ENCODE peak calls at places on chromosome 15, in five cellular contexts. One of them, this sample, is unnamed.

GRCh38 chr15:41934843-41935242 is 37.5 kb downstream of the EHD4 start:
- DNase-seq in nephron progenitor cell: no peak
- DNase-seq in colonic mucosa: no peak
- DNase-seq in mucosa of descending colon: peak
- DNase-seq in suprapubic skin: no peak
- DNase-seq in this sample: peak

GRCh38 chr15:66454143-66454542 is 43.4 kb downstream of the SNAPC5 start:
- DNase-seq in colonic mucosa: no peak
- DNase-seq in nephron progenitor cell: no peak
- DNase-seq in mucosa of descending colon: no peak
- DNase-seq in suprapubic skin: no peak
- DNase-seq in this sample: no peak

GRCh38 chr15:39431371-39431770 is 149.5 kb upstream of the THBS1 start:
- DNase-seq in mucosa of descending colon: no peak
- DNase-seq in nephron progenitor cell: no peak
- DNase-seq in colonic mucosa: no peak
- DNase-seq in suprapubic skin: no peak
- DNase-seq in this sample: no peak

GRCh38 chr15:65060641-65061397 is 7.0 kb downstream of the RASL12 start:
- DNase-seq in suprapubic skin: peak
- DNase-seq in colonic mucosa: no peak
- DNase-seq in nephron progenitor cell: no peak
- DNase-seq in mucosa of descending colon: no peak
- DNase-seq in this sample: no peak

GRCh38 chr15:63598467-63599400 is 1.5 kb downstream of the FBXL22 start:
- DNase-seq in nephron progenitor cell: no peak
- DNase-seq in mucosa of descending colon: peak
- DNase-seq in colonic mucosa: peak
- DNase-seq in suprapubic skin: no peak
- DNase-seq in this sample: peak

GRCh38 chr15:28037969-28038640 is 61.0 kb downstream of the OCA2 start:
- DNase-seq in nephron progenitor cell: no peak
- DNase-seq in mucosa of descending colon: no peak
- DNase-seq in suprapubic skin: no peak
- DNase-seq in colonic mucosa: no peak
- DNase-seq in this sample: no peak

GRCh38 chr15:68373028-68373427 is 58.9 kb downstream of the ITGA11 start:
- DNase-seq in nephron progenitor cell: no peak
- DNase-seq in mucosa of descending colon: no peak
- DNase-seq in suprapubic skin: peak
- DNase-seq in colonic mucosa: no peak
- DNase-seq in this sample: no peak

GRCh38 chr15:90165659-90166489 is 35.3 kb upstream of the SEMA4B start:
- DNase-seq in suprapubic skin: peak
- DNase-seq in mucosa of descending colon: peak
- DNase-seq in colonic mucosa: peak
- DNase-seq in nephron progenitor cell: peak
- DNase-seq in this sample: peak

GRCh38 chr15:38072507-38073277 is 138.3 kb downstream of the TMCO5A start:
- DNase-seq in mucosa of descending colon: peak
- DNase-seq in nephron progenitor cell: peak
- DNase-seq in colonic mucosa: peak
- DNase-seq in suprapubic skin: peak
- DNase-seq in this sample: peak

GRCh38 chr15:39579487-39580116 is 1.3 kb upstream of the THBS1 start:
- DNase-seq in colonic mucosa: no peak
- DNase-seq in nephron progenitor cell: peak
- DNase-seq in mucosa of descending colon: peak
- DNase-seq in suprapubic skin: peak
- DNase-seq in this sample: peak

GRCh38 chr15:74611341-74611740 is 4.3 kb upstream of the CLK3 start:
- DNase-seq in colonic mucosa: no peak
- DNase-seq in suprapubic skin: no peak
- DNase-seq in nephron progenitor cell: no peak
- DNase-seq in mucosa of descending colon: no peak
- DNase-seq in this sample: no peak
- TF ChIP-seq CTCF in colonic mucosa: no peak
- TF ChIP-seq CTCF in suprapubic skin: no peak
- TF ChIP-seq CTCF in nephron progenitor cell: no peak
- TF ChIP-seq CTCF in mucosa of descending colon: no peak
- TF ChIP-seq CTCF in this sample: no peak

DNA sequence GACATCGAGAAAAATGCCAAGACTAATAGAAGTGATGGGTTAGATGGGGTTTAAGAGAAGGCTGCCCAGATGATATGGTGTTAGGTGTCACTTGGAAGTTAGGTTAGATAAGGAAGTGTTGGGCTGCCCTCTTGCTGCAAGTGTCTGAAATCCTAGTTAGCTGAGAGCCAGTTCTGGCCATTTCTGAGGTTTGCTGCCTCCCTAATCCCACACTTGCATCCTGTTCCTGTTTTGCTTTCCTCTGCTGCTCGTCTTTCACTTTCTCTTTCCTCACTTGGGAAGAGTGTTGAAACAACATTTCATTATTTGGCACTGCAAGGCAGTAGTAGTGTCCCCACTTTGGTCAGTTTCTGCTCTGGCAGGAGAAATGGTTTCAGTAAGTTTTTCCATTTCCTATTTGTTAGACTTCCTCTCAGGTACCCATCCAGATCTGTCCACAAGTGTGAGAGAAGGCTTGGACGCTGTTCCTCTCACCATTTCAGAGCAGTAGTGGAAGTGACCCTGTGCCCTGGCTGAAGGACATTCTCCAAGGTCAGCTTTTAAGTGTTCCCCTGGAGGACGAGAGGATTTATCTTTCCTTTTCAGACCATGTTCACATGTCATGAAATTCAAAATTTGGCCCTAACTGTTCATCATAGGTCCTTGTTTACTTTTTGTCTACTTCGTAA is 93.3 kb downstream of the ADAMTSL3 start:
- DNase-seq in nephron progenitor cell: no peak
- DNase-seq in colonic mucosa: no peak
- DNase-seq in suprapubic skin: no peak
- DNase-seq in mucosa of descending colon: peak
- DNase-seq in this sample: no peak
- TF ChIP-seq CTCF in nephron progenitor cell: no peak
- TF ChIP-seq CTCF in colonic mucosa: no peak
- TF ChIP-seq CTCF in suprapubic skin: no peak
- TF ChIP-seq CTCF in mucosa of descending colon: no peak
- TF ChIP-seq CTCF in this sample: peak

GRCh38 chr15:31236184-31237041 is 90.2 kb upstream of the KLF13 start:
- DNase-seq in mucosa of descending colon: peak
- DNase-seq in colonic mucosa: peak
- DNase-seq in suprapubic skin: peak
- DNase-seq in nephron progenitor cell: no peak
- DNase-seq in this sample: peak
- TF ChIP-seq CTCF in mucosa of descending colon: no peak
- TF ChIP-seq CTCF in colonic mucosa: no peak
- TF ChIP-seq CTCF in suprapubic skin: no peak
- TF ChIP-seq CTCF in nephron progenitor cell: no peak
- TF ChIP-seq CTCF in this sample: no peak

DNA sequence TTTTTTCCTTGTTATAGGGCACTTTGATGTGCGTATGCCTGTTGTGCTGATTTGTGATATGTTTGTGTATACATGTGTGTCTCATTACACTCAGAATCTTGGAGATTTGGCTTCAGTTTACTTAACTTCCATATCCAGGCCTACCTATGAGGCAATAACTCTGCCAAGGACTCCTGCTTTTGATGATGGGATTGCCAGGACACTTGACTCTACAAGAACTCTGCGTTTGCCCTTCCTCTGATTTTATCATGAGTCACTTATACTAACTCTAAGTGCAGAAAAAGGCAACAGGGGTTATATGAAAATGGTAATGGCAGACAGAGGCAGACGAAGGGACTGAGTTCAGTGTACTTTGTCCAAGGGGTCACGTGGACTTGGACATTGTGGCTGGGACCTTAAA is 33.6 kb downstream of the MCTP2 start:
- DNase-seq in suprapubic skin: no peak
- DNase-seq in mucosa of descending colon: no peak
- DNase-seq in colonic mucosa: no peak
- DNase-seq in nephron progenitor cell: no peak
- DNase-seq in this sample: no peak
- TF ChIP-seq CTCF in suprapubic skin: no peak
- TF ChIP-seq CTCF in mucosa of descending colon: no peak
- TF ChIP-seq CTCF in colonic mucosa: no peak
- TF ChIP-seq CTCF in nephron progenitor cell: no peak
- TF ChIP-seq CTCF in this sample: no peak

DNA sequence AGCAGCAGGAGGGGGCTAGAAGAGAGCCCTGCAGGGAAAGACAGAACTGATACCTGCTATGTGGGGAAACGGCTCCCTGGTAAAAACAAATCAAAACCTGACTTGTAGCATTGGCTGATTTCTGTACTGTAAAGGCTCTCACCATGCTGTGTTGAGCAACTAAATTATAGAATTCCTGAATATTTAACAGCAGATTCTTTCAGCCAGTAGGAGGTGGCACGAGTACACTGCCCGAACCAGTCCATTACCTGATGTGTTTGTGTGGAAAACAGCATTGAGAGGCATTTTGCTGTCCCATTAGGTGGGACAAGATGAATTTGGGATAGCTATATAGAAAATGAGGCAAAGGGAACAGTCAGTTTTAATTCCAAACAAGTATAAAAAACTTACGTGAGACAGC is 201.2 kb downstream of the ATP10A start:
- DNase-seq in suprapubic skin: no peak
- DNase-seq in nephron progenitor cell: no peak
- DNase-seq in colonic mucosa: no peak
- DNase-seq in mucosa of descending colon: no peak
- DNase-seq in this sample: no peak
- TF ChIP-seq CTCF in suprapubic skin: no peak
- TF ChIP-seq CTCF in nephron progenitor cell: no peak
- TF ChIP-seq CTCF in colonic mucosa: no peak
- TF ChIP-seq CTCF in mucosa of descending colon: no peak
- TF ChIP-seq CTCF in this sample: no peak

DNA sequence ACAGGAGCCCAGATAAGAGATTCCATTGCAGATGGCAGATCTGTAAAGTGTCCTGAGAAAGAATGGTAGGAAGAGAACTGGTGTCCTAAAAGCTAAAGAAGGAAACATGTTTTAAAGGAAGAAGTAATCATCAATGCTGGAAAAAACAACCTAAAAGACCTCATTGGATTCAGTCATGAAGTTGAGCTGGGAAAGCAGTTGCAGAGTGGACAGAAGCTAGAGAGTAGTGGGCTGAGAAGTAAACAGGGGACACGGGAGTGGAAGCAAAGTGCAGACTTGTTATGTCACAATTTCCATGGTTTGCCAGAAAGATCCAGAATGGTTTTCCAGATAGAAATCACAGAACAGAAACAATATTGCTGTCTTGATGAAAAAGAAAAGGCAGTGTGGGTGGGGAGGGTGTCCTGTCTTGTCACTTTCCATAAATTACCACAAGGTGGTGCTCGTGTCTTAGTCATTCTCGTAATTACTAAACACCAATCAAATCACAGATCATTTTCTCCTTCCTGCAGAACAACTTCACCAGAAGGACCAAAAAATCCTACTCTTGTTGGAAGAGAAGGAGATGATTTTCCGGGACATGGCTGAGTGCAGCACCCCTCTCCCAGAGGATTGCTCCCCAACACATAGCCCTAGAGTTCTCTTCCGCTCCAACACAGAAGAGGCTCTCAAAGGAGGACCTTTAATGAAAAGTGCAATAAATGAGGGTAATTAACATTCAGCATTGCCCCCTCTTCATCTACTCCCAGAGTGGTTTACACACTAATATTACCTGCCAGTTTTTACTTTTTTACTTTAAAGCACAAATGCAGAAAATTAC is 64.5 kb downstream of the KLHL25 start:
- DNase-seq in mucosa of descending colon: peak
- DNase-seq in colonic mucosa: peak
- DNase-seq in suprapubic skin: no peak
- DNase-seq in nephron progenitor cell: peak
- DNase-seq in this sample: no peak
- TF ChIP-seq CTCF in mucosa of descending colon: peak
- TF ChIP-seq CTCF in colonic mucosa: peak
- TF ChIP-seq CTCF in suprapubic skin: peak
- TF ChIP-seq CTCF in nephron progenitor cell: peak
- TF ChIP-seq CTCF in this sample: peak

GRCh38 chr15:31296304-31297220 is 30.1 kb upstream of the KLF13 start:
- DNase-seq in mucosa of descending colon: peak
- DNase-seq in suprapubic skin: peak
- DNase-seq in nephron progenitor cell: no peak
- DNase-seq in colonic mucosa: peak
- DNase-seq in this sample: peak
- TF ChIP-seq CTCF in mucosa of descending colon: no peak
- TF ChIP-seq CTCF in suprapubic skin: no peak
- TF ChIP-seq CTCF in nephron progenitor cell: no peak
- TF ChIP-seq CTCF in colonic mucosa: no peak
- TF ChIP-seq CTCF in this sample: no peak

GRCh38 chr15:101357885-101358284 is 62.8 kb upstream of the SNRPA1 start:
- DNase-seq in nephron progenitor cell: no peak
- DNase-seq in colonic mucosa: no peak
- DNase-seq in suprapubic skin: no peak
- DNase-seq in mucosa of descending colon: no peak
- DNase-seq in this sample: no peak
- TF ChIP-seq CTCF in nephron progenitor cell: no peak
- TF ChIP-seq CTCF in colonic mucosa: no peak
- TF ChIP-seq CTCF in suprapubic skin: no peak
- TF ChIP-seq CTCF in mucosa of descending colon: no peak
- TF ChIP-seq CTCF in this sample: no peak

GRCh38 chr15:43081283-43081682 is 24.6 kb downstream of the UBR1 start:
- DNase-seq in colonic mucosa: no peak
- DNase-seq in mucosa of descending colon: no peak
- DNase-seq in nephron progenitor cell: no peak
- DNase-seq in suprapubic skin: no peak
- DNase-seq in this sample: no peak
- TF ChIP-seq CTCF in colonic mucosa: no peak
- TF ChIP-seq CTCF in mucosa of descending colon: no peak
- TF ChIP-seq CTCF in nephron progenitor cell: no peak
- TF ChIP-seq CTCF in suprapubic skin: no peak
- TF ChIP-seq CTCF in this sample: no peak

DNA sequence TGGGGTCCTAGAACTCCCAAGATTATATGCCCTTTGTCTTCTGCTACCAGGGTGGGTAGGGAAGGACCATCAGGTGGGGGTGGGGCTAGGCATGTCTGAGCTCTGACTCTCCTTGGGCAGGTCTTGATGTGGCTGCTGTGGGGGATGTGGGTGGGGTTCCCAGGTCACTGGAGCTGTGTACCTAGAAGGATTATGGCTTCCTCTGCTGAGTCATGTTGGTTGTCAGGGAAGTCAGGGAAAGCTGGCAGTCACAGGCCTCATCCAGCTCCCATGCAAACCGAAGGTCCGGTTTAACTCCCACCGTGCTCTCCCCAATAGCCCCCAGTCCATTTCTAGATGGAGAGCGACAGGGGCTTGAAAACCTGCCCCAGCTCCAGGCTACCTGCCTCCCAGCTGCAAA is 35.2 kb downstream of the EID1 start:
- DNase-seq in suprapubic skin: no peak
- DNase-seq in colonic mucosa: no peak
- DNase-seq in nephron progenitor cell: no peak
- DNase-seq in mucosa of descending colon: no peak
- DNase-seq in this sample: no peak
- TF ChIP-seq CTCF in suprapubic skin: no peak
- TF ChIP-seq CTCF in colonic mucosa: no peak
- TF ChIP-seq CTCF in nephron progenitor cell: no peak
- TF ChIP-seq CTCF in mucosa of descending colon: no peak
- TF ChIP-seq CTCF in this sample: no peak

This sample was measured in stomach.